ENCODE peak calls at places on chromosomes 6 and 20, in five cellular contexts. R is activated CD8-positive, alpha-beta memory T cell treated with anti-CD3 and anti-CD28 coated beads for 4 hours; Z is C1 segment of cervical spinal cord; T is M059J; F is stimulated activated CD8-positive, alpha-beta memory T cell treated with anti-CD3 and anti-CD28 coated beads, Interleukin-7, amount 100 ng/mL, for 1 hour. U is an unnamed sample.

GRCh38 chr20:373171-373890 is 7.2 kb upstream of the TRIB3 start:
- DNase-seq in Z (no peak), T (peak; percentile 90), R (no peak), F (no peak), U (peak; percentile 75)

GRCh38 chr20:46300281-46300680 is 8.0 kb downstream of the CDH22 start:
- DNase-seq in T (no peak), R (no peak), F (no peak), Z (no peak), U (no peak)

GRCh38 chr6:52423971-52424381 is 3.8 kb downstream of the EFHC1 start:
- DNase-seq in Z (no peak), F (no peak), R (no peak), T (peak; percentile 96), U (no peak)

GRCh38 chr20:10474606-10475184 is 39.6 kb downstream of the SLX4IP start:
- DNase-seq in T (no peak), F (no peak), R (no peak), Z (no peak), U (peak; percentile 72)

GRCh38 chr6:35945650-35946025 is 24.7 kb upstream of the SRPK1 start:
- DNase-seq in F (no peak), Z (no peak), T (peak; percentile 35), R (no peak), U (no peak)

GRCh38 chr6:117938324-117938995 is 31.4 kb downstream of the SLC35F1 start:
- DNase-seq in R (no peak), T (no peak), Z (no peak), F (no peak), U (no peak)

GRCh38 chr6:142845143-142845571 is 99.8 kb downstream of the HIVEP2 start:
- DNase-seq in Z (no peak), T (peak; percentile 70), R (no peak), F (no peak), U (no peak)

GRCh38 chr6:40326689-40327404 is 260.3 kb downstream of the LRFN2 start:
- DNase-seq in Z (no peak), T (no peak), F (no peak), R (no peak), U (no peak)

GRCh38 chr20:9575836-9576235 is 61.4 kb downstream of the LAMP5 start:
- DNase-seq in Z (no peak), R (no peak), T (no peak), F (no peak), U (no peak)

GRCh38 chr6:155782739-155783459 is 327.3 kb upstream of the NOX3 start:
- DNase-seq in T (peak; percentile 89), Z (no peak), F (no peak), R (no peak), U (no peak)

GRCh38 chr20:3471397-3472021 is 691 bp downstream of the ATRN start:
- DNase-seq in R (no peak), Z (peak; percentile 18), T (no peak), F (no peak), U (no peak)

GRCh38 chr6:169961772-169962561 is 210.5 kb downstream of the ERMARD start:
- DNase-seq in R (no peak), F (no peak), T (no peak), Z (no peak), U (no peak)

GRCh38 chr20:17895641-17896246 is 72.8 kb downstream of the SNX5 start:
- DNase-seq in T (peak; percentile 66), R (peak; percentile 12), Z (no peak), F (peak; percentile 11), U (no peak)

GRCh38 chr20:815914-816606 is 17.5 kb upstream of the FAM110A start:
- DNase-seq in F (peak; percentile 52), T (peak; percentile 67), Z (no peak), R (peak; percentile 48), U (peak; percentile 16)

GRCh38 chr20:1301031-1301529 is 27.9 kb downstream of the SDCBP2 start:
- DNase-seq in R (peak; percentile 33), F (peak; percentile 32), T (peak; percentile 84), Z (no peak), U (no peak)

GRCh38 chr6:26003102-26003694 is 40.6 kb downstream of the TRIM38 start:
- DNase-seq in F (no peak), T (peak; percentile 63), Z (no peak), R (no peak), U (peak; percentile 3)

GRCh38 chr20:4559106-4559505 is 162.6 kb upstream of the PRND start:
- DNase-seq in Z (no peak), T (peak; percentile 66), R (no peak), F (no peak), U (no peak)

GRCh38 chr6:72552938-72553337 is 68.9 kb upstream of the KCNQ5 start:
- DNase-seq in T (peak; percentile 78), R (no peak), F (no peak), Z (no peak), U (no peak)

GRCh38 chr20:5156670-5157448 is 30.1 kb downstream of the CDS2 start:
- DNase-seq in Z (no peak), F (no peak), R (no peak), T (peak; percentile 99), U (no peak)

GRCh38 chr6:2623348-2623747 is 127.4 kb downstream of the MYLK4 start:
- DNase-seq in T (no peak), R (no peak), Z (no peak), F (no peak), U (no peak)

GRCh38 chr6:3966426-3966825 is 112.5 kb downstream of the FAM217A start:
- DNase-seq in F (no peak), R (no peak), T (no peak), Z (no peak), U (no peak)

GRCh38 chr6:17859846-17860245 is 127.6 kb downstream of the KIF13A start:
- DNase-seq in R (no peak), F (no peak), Z (no peak), T (no peak), U (no peak)

GRCh38 chr6:149062653-149063348 is 254.7 kb upstream of the TAB2 start:
- DNase-seq in Z (no peak), F (no peak), R (no peak), T (no peak), U (no peak)

GRCh38 chr6:71720705-71721104 is 165.6 kb upstream of the RIMS1 start:
- DNase-seq in T (no peak), F (no peak), R (no peak), Z (no peak), U (no peak)

GRCh38 chr6:105780146-105780860 is 305.8 kb upstream of the PRDM1 start:
- DNase-seq in R (no peak), F (no peak), T (peak; percentile 89), Z (no peak), U (no peak)

GRCh38 chr20:1983311-1983710 is 10.5 kb downstream of the PDYN start:
- DNase-seq in R (no peak), T (no peak), F (no peak), Z (no peak), U (no peak)

GRCh38 chr6:149244105-149244504 is 73.4 kb upstream of the TAB2 start:
- DNase-seq in F (no peak), T (no peak), Z (no peak), R (no peak), U (no peak)

GRCh38 chr20:10578607-10579006 is 95.2 kb downstream of the JAG1 start:
- DNase-seq in F (no peak), Z (no peak), R (no peak), T (peak; percentile 91), U (no peak)

GRCh38 chr6:50962213-50962759 is 143.6 kb downstream of the TFAP2B start:
- DNase-seq in R (no peak), F (no peak), T (no peak), Z (no peak), U (peak; percentile 33)

GRCh38 chr6:169854083-169854725 is 102.8 kb downstream of the ERMARD start:
- DNase-seq in T (no peak), F (no peak), R (no peak), Z (no peak), U (no peak)

GRCh38 chr20:31704225-31705119 is 18.2 kb downstream of the BCL2L1 start:
- DNase-seq in R (no peak), F (no peak), T (peak; percentile 92), Z (no peak), U (no peak)

GRCh38 chr6:109000289-109000688 is 94.4 kb downstream of the SESN1 start:
- DNase-seq in R (no peak), F (no peak), T (no peak), Z (no peak), U (no peak)

GRCh38 chr6:113363866-113364265 is 493.3 kb upstream of the MARCKS start:
- DNase-seq in F (no peak), Z (no peak), T (no peak), R (no peak), U (no peak)

GRCh38 chr20:62183426-62184142 is 756 bp downstream of the MTG2 start:
- DNase-seq in R (no peak), Z (no peak), F (no peak), T (peak; percentile 28), U (no peak)